ENCODE peak calls at places on chromosomes 4 and X, in five cellular contexts. I, L, B, A and D are unnamed samples.

GRCh38 chr4:99151452-99151851 is 7.4 kb upstream of the ADH4 start:
- DNase-seq in I (no peak), L (no peak), B (no peak), A (no peak), D (no peak)

GRCh38 chrX:1248381-1249061 is 20.1 kb upstream of the CSF2RA start:
- DNase-seq in I (peak), L (no peak), B (no peak), A (no peak), D (peak)

GRCh38 chr4:92791876-92792490 is 488.2 kb downstream of the GRID2 start:
- DNase-seq in I (no peak), L (no peak), B (no peak), A (no peak), D (no peak)

GRCh38 chrX:84909151-84909550 is 94.5 kb upstream of the APOOL start:
- DNase-seq in I (no peak), L (no peak), B (peak), A (no peak), D (no peak)

GRCh38 chrX:2391869-2392606 is 108.7 kb downstream of the DHRSX start:
- DNase-seq in I (no peak), L (peak), B (peak), A (peak), D (no peak)

GRCh38 chr4:76689079-76689817 is 208.7 kb downstream of the SOWAHB start:
- DNase-seq in I (peak), L (no peak), B (no peak), A (peak), D (peak)

GRCh38 chr4:52103314-52103713 is 52.2 kb downstream of the SPATA18 start:
- DNase-seq in I (no peak), L (no peak), B (peak), A (peak), D (no peak)

GRCh38 chrX:81120936-81121351 is 80.8 kb downstream of the HMGN5 start:
- DNase-seq in I (peak), L (no peak), B (peak), A (peak), D (peak)

GRCh38 chrX:997631-998137 is 214.8 kb downstream of the CRLF2 start:
- DNase-seq in I (peak), L (no peak), B (no peak), A (no peak), D (no peak)

GRCh38 chr4:92270908-92271307 is 32.9 kb upstream of the GRID2 start:
- DNase-seq in I (no peak), L (no peak), B (no peak), A (no peak), D (no peak)

GRCh38 chrX:55026840-55027239 is 3.9 kb downstream of the ALAS2 start:
- DNase-seq in I (no peak), L (no peak), B (no peak), A (no peak), D (no peak)

GRCh38 chr4:7186081-7186480 is 6.3 kb upstream of the SORCS2 start:
- DNase-seq in I (no peak), L (no peak), B (no peak), A (no peak), D (no peak)

GRCh38 chrX:56765816-56766553 is 36.9 kb downstream of the NBDY start:
- DNase-seq in I (no peak), L (no peak), B (peak), A (no peak), D (peak)

GRCh38 chr4:41156574-41156973 is 57.8 kb downstream of the APBB2 start:
- DNase-seq in I (no peak), L (no peak), B (peak), A (peak), D (no peak)

GRCh38 chrX:101803451-101803850 is 128.4 kb downstream of the ZMAT1 start:
- DNase-seq in I (peak), L (no peak), B (peak), A (no peak), D (no peak)

GRCh38 chr4:93617596-93617995 is 211.0 kb upstream of the ATOH1 start:
- DNase-seq in I (no peak), L (no peak), B (no peak), A (no peak), D (no peak)

GRCh38 chrX:73562986-73563739 is at the start of gene CHIC1:
- DNase-seq in I (peak), L (no peak), B (peak), A (peak), D (peak)

GRCh38 chrX:40471965-40472648 is 108.7 kb upstream of the ATP6AP2 start:
- DNase-seq in I (no peak), L (peak), B (peak), A (peak), D (peak)

GRCh38 chr4:173051697-173052096 is 116.9 kb upstream of the GALNT7 start:
- DNase-seq in I (no peak), L (peak), B (no peak), A (no peak), D (no peak)

GRCh38 chrX:137929951-137930350 is 364.0 kb downstream of the ZIC3 start:
- DNase-seq in I (no peak), L (no peak), B (no peak), A (no peak), D (no peak)

GRCh38 chr4:40122941-40123340 is 66.3 kb downstream of the N4BP2 start:
- DNase-seq in I (no peak), L (no peak), B (no peak), A (no peak), D (no peak)

GRCh38 chr4:43331226-43332078 is 438.9 kb downstream of the GRXCR1 start:
- DNase-seq in I (no peak), L (no peak), B (peak), A (peak), D (no peak)

GRCh38 chrX:123487674-123488073 is 245.2 kb downstream of the THOC2 start:
- DNase-seq in I (no peak), L (no peak), B (no peak), A (no peak), D (no peak)

GRCh38 chr4:20839957-20840356 is 139.7 kb downstream of the PACRGL start:
- DNase-seq in I (no peak), L (no peak), B (peak), A (peak), D (no peak)

GRCh38 chr4:169640261-169640880 is 20.0 kb downstream of the CLCN3 start:
- DNase-seq in I (no peak), L (peak), B (peak), A (no peak), D (no peak)

GRCh38 chr4:120286813-120287212 is 220.2 kb upstream of the MAD2L1 start:
- DNase-seq in I (no peak), L (no peak), B (no peak), A (no peak), D (no peak)

GRCh38 chrX:131675596-131676194 is 131.8 kb downstream of the OR13H1 start:
- DNase-seq in I (no peak), L (no peak), B (peak), A (peak), D (peak)

GRCh38 chrX:27917713-27918500 is 63.3 kb downstream of the DCAF8L1 start:
- DNase-seq in I (no peak), L (no peak), B (no peak), A (no peak), D (no peak)

GRCh38 chrX:131830400-131831184 is 192.5 kb upstream of the STK26 start:
- DNase-seq in I (peak), L (peak), B (peak), A (peak), D (peak)

GRCh38 chr4:30535255-30535654 is 184.9 kb upstream of the PCDH7 start:
- DNase-seq in I (no peak), L (no peak), B (no peak), A (no peak), D (no peak)

GRCh38 chr4:36026348-36026747 is 218.0 kb downstream of the ARAP2 start:
- DNase-seq in I (no peak), L (no peak), B (no peak), A (no peak), D (no peak)

GRCh38 chrX:115138040-115138439 is 51.2 kb upstream of the RBMXL3 start:
- DNase-seq in I (no peak), L (no peak), B (no peak), A (no peak), D (no peak)

GRCh38 chr4:139968831-139969230 is 185.2 kb downstream of the MAML3 start:
- DNase-seq in I (no peak), L (no peak), B (no peak), A (no peak), D (no peak)

DNA sequence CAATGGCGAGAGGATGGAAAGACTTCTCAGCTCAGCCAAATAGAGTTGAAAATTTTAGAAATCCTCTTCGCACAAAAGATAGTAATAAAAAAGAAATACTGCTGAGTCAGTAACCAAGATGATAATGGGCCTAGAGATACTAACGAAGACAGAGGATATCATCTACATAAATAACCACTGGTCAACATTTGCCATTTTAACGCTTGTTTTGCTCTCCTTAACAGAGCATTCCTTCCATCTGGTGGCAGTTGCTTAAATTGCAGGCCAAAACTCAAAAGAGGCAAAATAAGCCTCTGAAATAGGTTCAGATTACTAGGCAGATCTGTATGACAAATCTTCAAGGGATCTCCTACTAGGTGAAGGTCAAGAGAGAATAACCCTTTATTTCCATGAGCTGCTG is 51.7 kb upstream of the MCF2 start:
- DNase-seq in I (no peak), L (no peak), B (peak), A (peak), D (no peak)
- TF ChIP-seq CTCF in I (peak), L (peak), B (peak), A (peak), D (no peak)

GRCh38 chr4:183659029-183659870 is at the start of the genes RWDD4 and TRAPPC11:
- DNase-seq in I (peak), L (peak), B (peak), A (peak), D (peak)
- TF ChIP-seq CTCF in I (peak), L (no peak), B (no peak), A (no peak), D (no peak)

GRCh38 chr4:70927502-70928139 is 25.5 kb downstream of the MOB1B start:
- DNase-seq in I (no peak), L (no peak), B (no peak), A (no peak), D (no peak)
- TF ChIP-seq CTCF in I (no peak), L (no peak), B (no peak), A (no peak), D (no peak)

GRCh38 chrX:111483876-111484275 is 27.6 kb upstream of the SERTM2 start:
- DNase-seq in I (no peak), L (no peak), B (no peak), A (no peak), D (no peak)
- TF ChIP-seq CTCF in I (no peak), L (no peak), B (no peak), A (no peak), D (no peak)

DNA sequence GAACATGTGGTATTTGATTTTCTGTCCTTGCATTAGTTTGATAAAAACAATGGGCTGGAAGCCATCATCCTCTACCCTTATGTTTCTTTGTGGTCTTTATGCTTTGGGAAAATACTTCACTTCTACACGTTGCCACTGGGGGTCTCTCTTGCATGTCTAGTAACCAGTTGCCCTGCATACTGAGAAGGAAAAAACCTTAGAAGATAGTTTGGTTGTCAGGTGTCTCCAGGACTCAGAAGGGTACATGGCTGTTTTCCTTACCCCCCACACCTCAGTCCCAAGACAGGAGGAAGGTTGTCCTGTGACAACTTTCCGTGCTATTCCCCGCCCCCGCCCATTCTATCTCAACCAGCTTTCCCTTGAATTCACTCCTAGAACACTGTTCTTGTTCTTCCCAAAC is 62.1 kb upstream of the LANCL3 start:
- DNase-seq in I (no peak), L (no peak), B (peak), A (peak), D (no peak)
- TF ChIP-seq CTCF in I (peak), L (peak), B (peak), A (peak), D (no peak)